ENCODE peak calls at places on chromosomes 16 and 17, in seven cellular contexts. One of them, this sample, is unnamed.

GRCh38 chr17:40090234-40091111 is 9.9 kb downstream of the NR1D1 start:
- DNase-seq in neural progenitor cell: no peak
- DNase-seq in GM23248: no peak
- DNase-seq in hepatocyte: no peak
- DNase-seq in H1: no peak
- DNase-seq in mammary epithelial cell: no peak
- DNase-seq in PC-3: no peak
- DNase-seq in this sample: no peak

GRCh38 chr16:11552445-11552844 is 34.3 kb downstream of the LITAF start:
- DNase-seq in mammary epithelial cell: no peak
- DNase-seq in hepatocyte: no peak
- DNase-seq in GM23248: no peak
- DNase-seq in PC-3: no peak
- DNase-seq in H1: no peak
- DNase-seq in neural progenitor cell: no peak
- DNase-seq in this sample: no peak

GRCh38 chr16:70476272-70477020 is 22.1 kb downstream of the FCSK start:
- DNase-seq in mammary epithelial cell: peak; percentile 52
- DNase-seq in hepatocyte: no peak
- DNase-seq in neural progenitor cell: no peak
- DNase-seq in H1: no peak
- DNase-seq in PC-3: peak; percentile 79
- DNase-seq in GM23248: peak; percentile 77
- DNase-seq in this sample: peak; percentile 67

GRCh38 chr16:85579199-85579598 is 33.9 kb upstream of the GSE1 start:
- DNase-seq in neural progenitor cell: peak; percentile 95
- DNase-seq in mammary epithelial cell: no peak
- DNase-seq in H1: no peak
- DNase-seq in hepatocyte: no peak
- DNase-seq in PC-3: no peak
- DNase-seq in GM23248: no peak
- DNase-seq in this sample: no peak

GRCh38 chr16:75377971-75378386 is 55.3 kb downstream of the CFDP1 start:
- DNase-seq in hepatocyte: peak; percentile 61
- DNase-seq in neural progenitor cell: peak; percentile 83
- DNase-seq in GM23248: peak; percentile 98
- DNase-seq in H1: no peak
- DNase-seq in PC-3: peak; percentile 74
- DNase-seq in mammary epithelial cell: peak; percentile 98
- DNase-seq in this sample: peak; percentile 97

GRCh38 chr17:57107498-57108101 is 22.6 kb downstream of the AKAP1 start:
- DNase-seq in H1: no peak
- DNase-seq in PC-3: peak; percentile 98
- DNase-seq in hepatocyte: peak; percentile 73
- DNase-seq in GM23248: peak; percentile 8
- DNase-seq in neural progenitor cell: peak; percentile 18
- DNase-seq in mammary epithelial cell: peak; percentile 95
- DNase-seq in this sample: no peak

GRCh38 chr17:74353446-74354060 is 8.1 kb downstream of the BTBD17 start:
- DNase-seq in neural progenitor cell: no peak
- DNase-seq in GM23248: no peak
- DNase-seq in H1: no peak
- DNase-seq in mammary epithelial cell: no peak
- DNase-seq in hepatocyte: no peak
- DNase-seq in PC-3: no peak
- DNase-seq in this sample: no peak

GRCh38 chr17:62823111-62823895 is 15.2 kb upstream of the MARCHF10 start:
- DNase-seq in GM23248: peak; percentile 64
- DNase-seq in PC-3: peak; percentile 56
- DNase-seq in mammary epithelial cell: peak; percentile 71
- DNase-seq in H1: no peak
- DNase-seq in hepatocyte: no peak
- DNase-seq in neural progenitor cell: no peak
- DNase-seq in this sample: no peak

GRCh38 chr17:81162491-81162890 is 2.8 kb upstream of the PVALEF start:
- DNase-seq in hepatocyte: no peak
- DNase-seq in GM23248: no peak
- DNase-seq in neural progenitor cell: no peak
- DNase-seq in mammary epithelial cell: no peak
- DNase-seq in H1: no peak
- DNase-seq in PC-3: no peak
- DNase-seq in this sample: no peak

GRCh38 chr17:75830168-75831031 is 13.8 kb downstream of the UNC13D start:
- DNase-seq in PC-3: peak; percentile 19
- DNase-seq in neural progenitor cell: peak; percentile 71
- DNase-seq in mammary epithelial cell: no peak
- DNase-seq in GM23248: peak; percentile 20
- DNase-seq in hepatocyte: no peak
- DNase-seq in H1: peak; percentile 90
- DNase-seq in this sample: no peak

GRCh38 chr16:4882261-4882632 is 35.0 kb downstream of the UBN1 start:
- DNase-seq in PC-3: peak; percentile 39
- DNase-seq in mammary epithelial cell: no peak
- DNase-seq in hepatocyte: peak; percentile 46
- DNase-seq in neural progenitor cell: no peak
- DNase-seq in GM23248: peak; percentile 38
- DNase-seq in H1: no peak
- DNase-seq in this sample: peak; percentile 21

GRCh38 chr17:20063665-20064648 is 54.8 kb downstream of the SPECC1 start:
- DNase-seq in H1: no peak
- DNase-seq in hepatocyte: peak; percentile 33
- DNase-seq in mammary epithelial cell: peak; percentile 90
- DNase-seq in neural progenitor cell: no peak
- DNase-seq in GM23248: peak; percentile 93
- DNase-seq in PC-3: peak; percentile 96
- DNase-seq in this sample: no peak

GRCh38 chr17:46179375-46179999 is 13.7 kb downstream of the KANSL1 start:
- DNase-seq in mammary epithelial cell: no peak
- DNase-seq in hepatocyte: no peak
- DNase-seq in GM23248: no peak
- DNase-seq in H1: no peak
- DNase-seq in neural progenitor cell: no peak
- DNase-seq in PC-3: no peak
- DNase-seq in this sample: no peak

DNA sequence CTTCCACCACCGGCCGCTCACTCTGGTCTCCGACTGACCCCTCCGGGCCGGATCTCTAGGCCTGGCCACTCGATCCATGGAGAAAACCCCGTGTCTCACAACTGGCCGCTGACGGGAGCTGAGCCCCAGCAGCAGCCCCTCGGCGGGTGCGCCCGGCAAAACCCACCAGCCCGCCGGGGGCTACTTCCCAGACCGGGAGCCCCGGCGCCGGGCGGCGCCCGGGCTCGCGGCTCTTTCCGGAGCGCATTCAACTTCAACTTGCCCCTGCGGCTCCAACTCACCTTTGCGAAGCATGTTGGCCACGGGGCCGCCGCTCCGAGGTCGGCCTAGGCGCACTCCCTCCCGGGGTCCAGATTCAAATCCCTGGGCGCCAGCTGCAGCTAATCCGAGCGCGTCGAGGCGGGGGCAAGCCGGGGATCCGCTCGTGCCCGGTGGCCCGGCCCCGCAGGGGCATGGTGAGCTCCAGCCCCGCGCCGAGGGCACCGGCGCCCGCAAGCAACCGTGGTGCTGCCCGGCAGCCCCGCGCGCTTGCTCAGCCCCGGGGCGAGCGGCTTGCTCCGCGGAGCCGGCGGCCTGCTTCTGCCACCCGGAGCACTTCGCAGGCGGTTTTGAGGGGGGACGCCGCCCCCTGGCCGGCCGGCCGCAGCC is 438 bp downstream of the RTN4RL1 start:
- DNase-seq in H1: peak; percentile 67
- DNase-seq in PC-3: no peak
- DNase-seq in GM23248: no peak
- DNase-seq in mammary epithelial cell: peak; percentile 32
- DNase-seq in neural progenitor cell: no peak
- DNase-seq in hepatocyte: no peak
- DNase-seq in this sample: no peak
- TF ChIP-seq EZH2 in H1: peak; percentile 99
- TF ChIP-seq EZH2 in PC-3: no peak
- TF ChIP-seq EZH2 in GM23248: peak; percentile 83
- TF ChIP-seq EZH2 in mammary epithelial cell: no peak
- TF ChIP-seq EZH2 in neural progenitor cell: peak; percentile 65
- TF ChIP-seq EZH2 in hepatocyte: peak; percentile 68
- TF ChIP-seq EZH2 in this sample: peak; percentile 28

GRCh38 chr16:1260101-1260670 is 4.3 kb downstream of the TPSD1 start:
- DNase-seq in mammary epithelial cell: no peak
- DNase-seq in neural progenitor cell: no peak
- DNase-seq in GM23248: no peak
- DNase-seq in PC-3: no peak
- DNase-seq in H1: no peak
- DNase-seq in hepatocyte: no peak
- DNase-seq in this sample: no peak

GRCh38 chr16:1261131-1261917 is 5.5 kb downstream of the TPSD1 start:
- DNase-seq in H1: no peak
- DNase-seq in mammary epithelial cell: peak; percentile 21
- DNase-seq in hepatocyte: no peak
- DNase-seq in neural progenitor cell: no peak
- DNase-seq in PC-3: peak; percentile 48
- DNase-seq in GM23248: no peak
- DNase-seq in this sample: no peak

GRCh38 chr16:1262846-1263221 is 7.0 kb downstream of the TPSD1 start:
- DNase-seq in hepatocyte: no peak
- DNase-seq in GM23248: no peak
- DNase-seq in neural progenitor cell: no peak
- DNase-seq in PC-3: no peak
- DNase-seq in H1: no peak
- DNase-seq in mammary epithelial cell: no peak
- DNase-seq in this sample: no peak

GRCh38 chr16:1263591-1264216 is 7.8 kb downstream of the TPSD1 start:
- DNase-seq in GM23248: no peak
- DNase-seq in H1: no peak
- DNase-seq in neural progenitor cell: no peak
- DNase-seq in hepatocyte: no peak
- DNase-seq in mammary epithelial cell: no peak
- DNase-seq in PC-3: no peak
- DNase-seq in this sample: no peak

GRCh38 chr16:1262210-1262845 is 6.5 kb downstream of the TPSD1 start:
- DNase-seq in GM23248: no peak
- DNase-seq in PC-3: no peak
- DNase-seq in H1: no peak
- DNase-seq in hepatocyte: no peak
- DNase-seq in neural progenitor cell: no peak
- DNase-seq in mammary epithelial cell: no peak
- DNase-seq in this sample: no peak
- TF ChIP-seq EZH2 in GM23248: no peak
- TF ChIP-seq EZH2 in PC-3: no peak
- TF ChIP-seq EZH2 in H1: no peak
- TF ChIP-seq EZH2 in hepatocyte: no peak
- TF ChIP-seq EZH2 in neural progenitor cell: no peak
- TF ChIP-seq EZH2 in mammary epithelial cell: no peak
- TF ChIP-seq EZH2 in this sample: no peak

GRCh38 chr17:61450641-61451537 is 1.3 kb upstream of the TBX4 start:
- DNase-seq in hepatocyte: no peak
- DNase-seq in mammary epithelial cell: no peak
- DNase-seq in GM23248: no peak
- DNase-seq in H1: peak; percentile 51
- DNase-seq in neural progenitor cell: peak; percentile 52
- DNase-seq in PC-3: no peak
- DNase-seq in this sample: no peak

GRCh38 chr17:61454095-61454931 is 2.1 kb downstream of the TBX4 start:
- DNase-seq in neural progenitor cell: peak; percentile 69
- DNase-seq in H1: peak; percentile 69
- DNase-seq in PC-3: no peak
- DNase-seq in mammary epithelial cell: no peak
- DNase-seq in GM23248: peak; percentile 19
- DNase-seq in hepatocyte: no peak
- DNase-seq in this sample: no peak

GRCh38 chr17:61449707-61450640 is 2.2 kb upstream of the TBX4 start:
- DNase-seq in PC-3: no peak
- DNase-seq in H1: no peak
- DNase-seq in neural progenitor cell: no peak
- DNase-seq in hepatocyte: no peak
- DNase-seq in GM23248: no peak
- DNase-seq in mammary epithelial cell: no peak
- DNase-seq in this sample: no peak

GRCh38 chr17:61453563-61453962 is 1.3 kb downstream of the TBX4 start:
- DNase-seq in H1: no peak
- DNase-seq in GM23248: no peak
- DNase-seq in PC-3: peak; percentile 26
- DNase-seq in hepatocyte: no peak
- DNase-seq in neural progenitor cell: no peak
- DNase-seq in mammary epithelial cell: peak; percentile 28
- DNase-seq in this sample: peak; percentile 11

GRCh38 chr17:61451538-61452300 is 503 bp upstream of the TBX4 start:
- DNase-seq in H1: peak; percentile 83
- DNase-seq in neural progenitor cell: peak; percentile 74
- DNase-seq in PC-3: no peak
- DNase-seq in mammary epithelial cell: no peak
- DNase-seq in hepatocyte: no peak
- DNase-seq in GM23248: peak; percentile 27
- DNase-seq in this sample: no peak
- TF ChIP-seq EZH2 in H1: peak; percentile 65
- TF ChIP-seq EZH2 in neural progenitor cell: peak; percentile 97
- TF ChIP-seq EZH2 in PC-3: no peak
- TF ChIP-seq EZH2 in mammary epithelial cell: no peak
- TF ChIP-seq EZH2 in hepatocyte: peak; percentile 84
- TF ChIP-seq EZH2 in GM23248: no peak
- TF ChIP-seq EZH2 in this sample: peak; percentile 48

GRCh38 chr17:48555183-48555615 is 10.3 kb upstream of the HOXB2 start:
- DNase-seq in mammary epithelial cell: peak; percentile 87
- DNase-seq in hepatocyte: peak; percentile 85
- DNase-seq in neural progenitor cell: no peak
- DNase-seq in PC-3: peak; percentile 72
- DNase-seq in H1: no peak
- DNase-seq in GM23248: peak; percentile 77
- DNase-seq in this sample: peak; percentile 89

GRCh38 chr17:48552453-48553189 is 7.7 kb upstream of the HOXB2 start:
- DNase-seq in hepatocyte: no peak
- DNase-seq in mammary epithelial cell: peak; percentile 68
- DNase-seq in H1: no peak
- DNase-seq in PC-3: no peak
- DNase-seq in neural progenitor cell: peak; percentile 36
- DNase-seq in GM23248: no peak
- DNase-seq in this sample: no peak

GRCh38 chr17:48553190-48553547 is 8.3 kb upstream of the HOXB2 start:
- DNase-seq in GM23248: no peak
- DNase-seq in H1: no peak
- DNase-seq in hepatocyte: no peak
- DNase-seq in neural progenitor cell: no peak
- DNase-seq in mammary epithelial cell: no peak
- DNase-seq in PC-3: no peak
- DNase-seq in this sample: no peak

GRCh38 chr17:48554412-48555090 is 9.6 kb upstream of the HOXB2 start:
- DNase-seq in neural progenitor cell: peak; percentile 59
- DNase-seq in H1: no peak
- DNase-seq in GM23248: no peak
- DNase-seq in PC-3: no peak
- DNase-seq in hepatocyte: no peak
- DNase-seq in mammary epithelial cell: peak; percentile 62
- DNase-seq in this sample: no peak

DNA sequence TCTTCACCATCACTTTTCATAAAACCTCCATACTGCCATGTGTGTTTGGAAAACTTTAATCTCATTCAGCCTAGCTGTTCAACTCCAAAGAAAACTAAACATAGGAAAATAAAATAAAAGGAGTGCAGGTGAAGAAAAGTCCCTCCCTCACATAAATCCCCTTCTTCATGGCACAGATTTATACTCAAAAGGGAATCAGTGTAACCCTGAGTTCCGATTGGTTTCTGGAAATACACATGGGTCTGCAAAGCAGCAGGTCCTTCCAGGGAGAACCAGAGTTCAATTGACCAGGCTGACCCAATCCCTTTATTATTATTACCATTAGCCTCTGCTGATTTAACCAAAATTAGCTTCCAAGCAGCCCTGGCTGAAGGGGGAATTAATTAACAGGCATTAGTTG is 8.9 kb upstream of the HOXB2 start:
- DNase-seq in H1: no peak
- DNase-seq in PC-3: no peak
- DNase-seq in neural progenitor cell: no peak
- DNase-seq in hepatocyte: no peak
- DNase-seq in mammary epithelial cell: peak; percentile 44
- DNase-seq in GM23248: no peak
- DNase-seq in this sample: no peak
- TF ChIP-seq EZH2 in H1: no peak
- TF ChIP-seq EZH2 in PC-3: no peak
- TF ChIP-seq EZH2 in neural progenitor cell: no peak
- TF ChIP-seq EZH2 in hepatocyte: no peak
- TF ChIP-seq EZH2 in mammary epithelial cell: no peak
- TF ChIP-seq EZH2 in GM23248: no peak
- TF ChIP-seq EZH2 in this sample: no peak